ENCODE peak calls at places on chromosome 1, in eight cellular contexts. D is NCI-H1694 treated with DMSO at 0.1 percent for 48 hours; Z is transverse colon; V is NK-92 treated with Interleukin-12 subunit alpha and Interleukin-12 subunit beta, amount 100 ng/mL, for 24 hours; N is stimulated activated CD4-positive, alpha-beta T cell treated with anti-CD3 and anti-CD28 coated beads, TNF-alpha, amount 100 ng/mL, for 48 hours; F is Right ventricle myocardium superior; O is NCI-H1930; E is lower leg skin. P is an unnamed sample.

GRCh38 chr1:68228833-68229232 is 3.5 kb downstream of the WLS start:
- DNase-seq in D (no peak), Z (no peak), V (no peak), N (no peak), F (no peak), O (no peak), E (no peak), P (no peak)

GRCh38 chr1:3775498-3776230 is 3.1 kb downstream of the SMIM1 start:
- DNase-seq in D (peak; percentile 40), Z (peak; percentile 71), V (no peak), N (peak; percentile 43), F (peak; percentile 77), O (peak; percentile 65), E (no peak), P (peak; percentile 69)

GRCh38 chr1:212699839-212700596 is at the start of gene BATF3:
- DNase-seq in D (peak; percentile 16), Z (peak; percentile 49), V (peak; percentile 35), N (no peak), F (peak; percentile 75), O (no peak), E (peak; percentile 20), P (peak; percentile 80)

GRCh38 chr1:243731301-243731891 is 118.6 kb downstream of the AKT3 start:
- DNase-seq in D (no peak), Z (no peak), V (no peak), N (no peak), F (no peak), O (no peak), E (peak; percentile 35), P (no peak)

GRCh38 chr1:175079338-175079737 is 11.7 kb downstream of the TNN start:
- DNase-seq in D (no peak), Z (no peak), V (no peak), N (no peak), F (no peak), O (no peak), E (no peak), P (no peak)

GRCh38 chr1:245261786-245262185 is 107.0 kb downstream of the KIF26B start:
- DNase-seq in D (no peak), Z (no peak), V (no peak), N (no peak), F (no peak), O (no peak), E (no peak), P (no peak)

GRCh38 chr1:117959364-117959763 is 29.8 kb downstream of the WDR3 start:
- DNase-seq in D (no peak), Z (no peak), V (no peak), N (no peak), F (no peak), O (no peak), E (no peak), P (no peak)

GRCh38 chr1:67647036-67647798 is 37.8 kb upstream of the GADD45A start:
- DNase-seq in D (peak; percentile 88), Z (no peak), V (no peak), N (no peak), F (peak; percentile 51), O (no peak), E (no peak), P (no peak)

GRCh38 chr1:223621312-223621734 is 44.2 kb downstream of the CAPN8 start:
- DNase-seq in D (no peak), Z (no peak), V (no peak), N (no peak), F (no peak), O (no peak), E (no peak), P (no peak)

GRCh38 chr1:9728451-9729295 is 77.1 kb downstream of the PIK3CD start:
- DNase-seq in D (no peak), Z (no peak), V (no peak), N (peak; percentile 69), F (no peak), O (no peak), E (no peak), P (no peak)

GRCh38 chr1:70745199-70745598 is 302.4 kb downstream of the PTGER3 start:
- DNase-seq in D (no peak), Z (no peak), V (no peak), N (no peak), F (no peak), O (no peak), E (no peak), P (no peak)

GRCh38 chr1:163035791-163036249 is 33.3 kb upstream of the RGS4 start:
- DNase-seq in D (no peak), Z (no peak), V (no peak), N (no peak), F (no peak), O (no peak), E (no peak), P (no peak)

GRCh38 chr1:180259431-180260338 is 29.6 kb downstream of the LHX4 start:
- DNase-seq in D (no peak), Z (no peak), V (no peak), N (no peak), F (no peak), O (no peak), E (no peak), P (no peak)

GRCh38 chr1:59879556-59879955 is 47.0 kb downstream of the CYP2J2 start:
- DNase-seq in D (peak; percentile 68), Z (peak; percentile 85), V (peak; percentile 15), N (peak; percentile 24), F (peak; percentile 57), O (peak; percentile 9), E (peak; percentile 37), P (peak; percentile 65)

GRCh38 chr1:9004031-9004730 is 22.0 kb downstream of the SLC2A7 start:
- DNase-seq in D (no peak), Z (no peak), V (no peak), N (no peak), F (no peak), O (no peak), E (no peak), P (no peak)

GRCh38 chr1:222034790-222035189 is 292.9 kb upstream of the DUSP10 start:
- DNase-seq in D (no peak), Z (no peak), V (no peak), N (no peak), F (no peak), O (no peak), E (no peak), P (no peak)

GRCh38 chr1:185787238-185787637 is 53.0 kb downstream of the HMCN1 start:
- DNase-seq in D (no peak), Z (no peak), V (no peak), N (no peak), F (no peak), O (no peak), E (no peak), P (no peak)

GRCh38 chr1:184199797-184200170 is 148.3 kb downstream of the TSEN15 start:
- DNase-seq in D (no peak), Z (no peak), V (no peak), N (no peak), F (no peak), O (no peak), E (no peak), P (no peak)

P was measured in left ventricle myocardium superior.